ENCODE peak calls at places on chromosomes 16 and 17, in nine cellular contexts. O is neural progenitor cell, A is keratinocyte, P is OCI-LY7, L is mammary epithelial cell, N is HCT116, G is Karpas-422, T is SK-N-SH, X is fibroblast of lung. I is an unnamed sample. For H4K20me1 and H3K9me3, the result is how much of the 10 kb centered on the place peaks cover.

GRCh38 chr17:76707985-76708807 is 2.6 kb downstream of the MXRA7 start:
- DNase-seq in O (peak), A (no peak), P (no peak), L (no peak), N (no peak), G (no peak), T (peak), X (no peak), I (peak)

GRCh38 chr16:62018301-62019060 is 17.8 kb downstream of the CDH8 start:
- DNase-seq in O (no peak), A (no peak), P (no peak), L (no peak), N (no peak), G (no peak), T (no peak), X (no peak), I (no peak)

GRCh38 chr16:71360378-71360777 is 1.9 kb downstream of the CALB2 start:
- DNase-seq in O (no peak), A (peak), P (no peak), L (peak), N (peak), G (no peak), T (no peak), X (peak), I (peak)

GRCh38 chr16:424623-425081 is 797 bp upstream of the RAB11FIP3 start:
- DNase-seq in O (no peak), A (no peak), P (no peak), L (no peak), N (no peak), G (peak), T (no peak), X (peak), I (peak)

GRCh38 chr16:50696575-50697420 is 3.4 kb downstream of the NOD2 start:
- DNase-seq in O (no peak), A (peak), P (no peak), L (peak), N (peak), G (peak), T (no peak), X (peak), I (no peak)

GRCh38 chr17:71084838-71085237 is 915.5 kb downstream of the KCNJ2 start:
- DNase-seq in O (no peak), A (no peak), P (no peak), L (no peak), N (no peak), G (no peak), T (no peak), X (no peak), I (no peak)

GRCh38 chr16:82895843-82896242 is 269.1 kb downstream of the CDH13 start:
- DNase-seq in O (no peak), A (no peak), P (no peak), L (no peak), N (no peak), G (no peak), T (no peak), X (no peak), I (no peak)

GRCh38 chr17:9195961-9196668 is 174.8 kb downstream of the NTN1 start:
- DNase-seq in O (peak), A (no peak), P (no peak), L (no peak), N (no peak), G (no peak), T (no peak), X (no peak), I (peak)

DNA sequence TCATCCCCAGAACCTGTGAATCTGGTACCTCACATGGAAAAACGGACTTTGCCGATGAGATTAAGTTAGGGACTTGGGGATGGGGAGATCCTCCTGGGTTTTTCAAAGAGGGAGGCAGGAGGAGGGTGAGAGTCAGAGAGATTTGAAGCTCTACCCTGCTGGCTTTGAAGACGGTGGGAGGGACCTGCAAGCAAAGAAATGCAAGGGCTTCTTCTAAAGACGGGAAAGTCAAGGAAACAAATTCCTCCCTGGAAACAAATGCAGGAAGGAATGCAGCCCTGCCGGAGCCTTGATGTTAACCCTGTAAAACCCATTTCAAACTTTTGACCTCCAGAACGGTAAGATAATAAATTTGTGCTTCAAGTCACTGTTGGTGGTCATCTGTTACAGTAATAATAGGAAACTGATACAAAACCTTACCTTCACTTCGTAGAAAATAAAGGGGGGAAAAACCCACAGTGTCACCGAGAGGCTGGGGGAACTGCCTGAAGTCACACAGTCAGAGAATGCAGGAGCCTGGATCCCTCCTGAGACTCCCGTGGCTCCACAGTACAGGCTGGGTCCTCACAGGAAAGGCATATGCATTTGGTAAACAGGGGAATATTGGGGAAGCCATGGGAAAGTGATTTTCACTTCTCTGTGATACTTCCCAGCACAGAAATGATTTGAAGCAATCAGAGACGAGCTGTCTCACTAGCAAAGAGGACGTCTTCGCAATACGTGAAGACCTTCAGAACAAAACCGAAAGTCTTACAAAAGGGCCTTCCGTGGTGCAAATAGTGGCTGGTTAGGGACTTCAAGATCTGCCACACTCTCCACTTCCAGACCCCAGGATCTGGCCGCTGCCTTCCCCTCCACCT is 58.9 kb upstream of the CLEC3A start:
- DNase-seq in O (peak), A (no peak), P (no peak), L (no peak), N (no peak), G (no peak), T (no peak), X (no peak), I (no peak)
- H4K20me1 ChIP-seq in O (under half), A (under half), P (under half), L (under half), N (under half), G (under half), T (under half), X (under half), I (under half)

DNA sequence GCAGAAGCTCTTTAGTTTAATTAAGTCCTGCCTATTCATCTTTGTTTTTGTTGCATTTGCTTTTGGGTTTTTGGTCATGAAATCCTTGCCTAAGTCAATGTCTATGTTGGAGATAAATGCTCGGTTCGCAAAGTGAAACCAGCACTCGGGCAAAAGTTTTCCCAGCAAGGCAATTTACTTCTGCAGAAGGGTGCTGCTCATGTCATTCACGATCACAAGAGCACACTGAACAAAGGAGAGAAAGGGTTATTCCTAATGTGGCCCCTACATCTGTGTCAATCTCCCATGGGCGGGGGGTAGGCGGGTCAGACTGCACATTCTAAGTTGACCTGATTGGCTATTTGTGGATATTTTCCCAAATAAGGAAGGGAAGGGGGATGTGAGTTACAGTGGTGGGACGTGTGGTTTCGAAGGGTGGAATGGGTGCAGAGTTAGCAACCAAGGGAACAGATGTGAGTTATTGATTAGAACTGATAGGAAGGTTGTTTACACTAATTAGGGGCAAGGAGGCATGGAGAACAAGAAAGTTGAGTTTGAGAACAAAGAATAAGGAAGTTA is 23.0 kb downstream of the ATF7IP2 start:
- DNase-seq in O (no peak), A (no peak), P (peak), L (no peak), N (no peak), G (peak), T (no peak), X (no peak), I (no peak)
- H3K9me3 ChIP-seq in O (under half), A (under half), P (under half), L (under half), N (under half), G (under half), T (under half), X (under half), I (under half)

DNA sequence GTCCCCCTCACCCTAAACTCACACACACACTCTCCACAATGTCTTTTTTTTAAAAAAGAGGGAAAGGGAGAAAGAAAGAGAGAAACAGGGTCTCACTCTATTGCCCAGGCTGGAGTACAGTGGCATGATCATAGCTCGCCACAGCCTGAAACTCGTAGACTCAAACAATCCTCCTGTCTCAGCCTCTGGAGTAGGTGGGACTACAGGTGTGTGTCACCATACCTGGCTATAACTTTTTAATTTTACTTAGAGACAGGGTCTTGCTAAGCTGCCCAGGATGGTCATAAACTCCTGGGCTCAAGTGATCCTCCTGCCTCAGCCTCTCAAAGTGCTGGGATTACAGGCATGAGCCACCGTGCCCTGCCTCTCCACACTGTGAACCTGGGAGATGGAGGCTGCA is 24.9 kb downstream of the LITAF start:
- DNase-seq in O (no peak), A (no peak), P (no peak), L (no peak), N (no peak), G (no peak), T (no peak), X (no peak), I (no peak)
- H4K20me1 ChIP-seq in O (under half), A (under half), P (under half), L (under half), N (under half), G (under half), T (under half), X (under half), I (under half)

GRCh38 chr16:35745821-35746248 is 2286.4 kb downstream of the TP53TG3F start:
- DNase-seq in O (no peak), A (no peak), P (no peak), L (no peak), N (no peak), G (no peak), T (no peak), X (no peak), I (no peak)
- H3K9me3 ChIP-seq in O (under half), A (under half), P (under half), L (under half), N (under half), G (under half), T (under half), X (under half), I (under half)

DNA sequence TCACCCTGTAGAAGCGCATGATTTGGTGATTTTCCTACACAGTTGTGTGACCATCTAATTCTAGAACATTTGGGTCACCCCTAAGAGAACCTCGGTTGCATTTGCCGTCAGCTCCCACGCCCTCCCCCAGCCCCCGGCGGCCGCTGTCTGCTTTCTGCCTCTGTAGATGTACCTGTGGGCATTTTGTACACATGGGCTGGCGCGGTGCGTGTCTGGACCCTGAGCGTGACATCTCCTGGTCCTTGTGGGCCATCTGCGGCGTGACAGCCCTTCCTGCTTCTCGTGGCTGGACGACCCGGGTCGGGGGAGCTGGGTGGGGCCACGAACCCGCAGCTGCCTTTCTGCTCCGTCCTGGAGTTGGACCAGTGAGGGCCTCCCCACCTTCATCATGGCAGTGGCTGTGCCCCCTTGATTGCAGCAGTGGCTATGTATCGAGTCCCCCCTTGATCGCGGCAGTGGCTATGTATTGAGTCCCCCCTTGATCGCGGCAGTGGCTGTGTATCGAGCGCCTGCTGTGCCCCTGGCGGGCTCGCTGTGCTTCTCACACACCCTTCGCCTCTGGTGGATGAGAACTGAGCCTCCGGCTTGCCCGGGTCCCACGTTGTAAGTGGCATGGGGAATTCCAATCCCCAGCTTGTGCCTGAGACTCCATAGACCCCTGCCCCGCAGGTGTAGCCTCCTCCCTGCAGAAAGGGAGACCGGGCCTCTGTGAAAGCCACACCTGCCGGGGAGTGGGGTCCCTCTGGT is 24.1 kb downstream of the GSE1 start:
- DNase-seq in O (no peak), A (no peak), P (no peak), L (no peak), N (no peak), G (no peak), T (no peak), X (no peak), I (no peak)
- H4K20me1 ChIP-seq in O (under half), A (under half), P (under half), L (under half), N (under half), G (under half), T (half or more), X (under half), I (half or more)

GRCh38 chr17:74659898-74660297 is 36.4 kb upstream of the CD300E start:
- DNase-seq in O (no peak), A (no peak), P (no peak), L (no peak), N (no peak), G (no peak), T (no peak), X (no peak), I (no peak)
- H3K9me3 ChIP-seq in O (under half), A (under half), P (under half), L (under half), N (under half), G (under half), T (under half), X (under half), I (under half)

GRCh38 chr17:79434215-79434614 is 176.6 kb downstream of the RBFOX3 start:
- DNase-seq in O (no peak), A (no peak), P (no peak), L (no peak), N (no peak), G (no peak), T (no peak), X (no peak), I (no peak)
- H4K20me1 ChIP-seq in O (under half), A (under half), P (under half), L (under half), N (under half), G (under half), T (under half), X (under half), I (under half)